ENCODE peak calls at places on chromosomes 5 and 9, in four cellular contexts. J, B, A and G are unnamed samples.

GRCh38 chr9:105198763-105199339 is 45.6 kb upstream of the SLC44A1 start:
- DNase-seq in J (no peak), B (no peak), A (no peak), G (no peak)

GRCh38 chr5:107365355-107366109 is 305.2 kb downstream of the EFNA5 start:
- DNase-seq in J (no peak), A (no peak), B (no peak), G (no peak)

GRCh38 chr5:76801159-76801802 is 17.5 kb upstream of the F2RL1 start:
- DNase-seq in B (no peak), J (no peak), A (no peak), G (no peak)

GRCh38 chr5:112551437-112552018 is 132.5 kb upstream of the EPB41L4A start:
- DNase-seq in B (peak; percentile 50), A (peak; percentile 40), J (peak; percentile 77), G (peak; percentile 12)

GRCh38 chr5:137491121-137491520 is 8.0 kb downstream of the SPOCK1 start:
- DNase-seq in A (no peak), B (no peak), J (no peak), G (no peak)

GRCh38 chr9:136002886-136003285 is 41.7 kb upstream of the UBAC1 start:
- DNase-seq in B (no peak), A (no peak), J (peak; percentile 40), G (no peak)

GRCh38 chr5:78283105-78283504 is 11.4 kb downstream of the AP3B1 start:
- DNase-seq in J (no peak), B (no peak), A (no peak), G (no peak)

GRCh38 chr5:171445910-171446516 is 26.6 kb downstream of the FGF18 start:
- DNase-seq in B (no peak), A (no peak), J (no peak), G (no peak)

GRCh38 chr5:108379722-108380530 is 2.0 kb downstream of the FBXL17 start:
- DNase-seq in A (no peak), J (no peak), B (no peak), G (no peak)

GRCh38 chr5:169798438-169798837 is 161.4 kb downstream of the DOCK2 start:
- DNase-seq in J (no peak), B (no peak), A (no peak), G (no peak)

GRCh38 chr5:160397492-160397891 is 2.4 kb downstream of the FAM200C start:
- DNase-seq in A (no peak), J (no peak), B (no peak), G (no peak)

GRCh38 chr5:39138892-39139291 is 64.7 kb upstream of the RICTOR start:
- DNase-seq in J (no peak), B (no peak), A (peak; percentile 55), G (no peak)

GRCh38 chr5:60340965-60341471 is 358.9 kb downstream of the DEPDC1B start:
- DNase-seq in J (no peak), B (no peak), A (no peak), G (no peak)

GRCh38 chr5:88785396-88786216 is 97.4 kb downstream of the MEF2C start:
- DNase-seq in J (peak; percentile 9), A (peak; percentile 91), B (no peak), G (peak; percentile 15)

GRCh38 chr9:89052470-89053097 is 61.3 kb downstream of the S1PR3 start:
- DNase-seq in J (no peak), A (no peak), B (no peak), G (no peak)

GRCh38 chr5:54580997-54581741 is 63.6 kb downstream of the SNX18 start:
- DNase-seq in J (no peak), B (no peak), A (no peak), G (no peak)

GRCh38 chr5:57626703-57627102 is 144.1 kb upstream of the ACTBL2 start:
- DNase-seq in J (no peak), B (no peak), A (no peak), G (no peak)

GRCh38 chr5:6599739-6600138 is 33.1 kb downstream of the NSUN2 start:
- DNase-seq in A (no peak), B (no peak), J (no peak), G (no peak)

GRCh38 chr9:101130089-101130488 is 101.6 kb downstream of the PLPPR1 start:
- DNase-seq in J (no peak), A (no peak), B (no peak), G (no peak)

GRCh38 chr5:143629871-143630658 is 181.9 kb upstream of the HMHB1 start:
- DNase-seq in A (no peak), J (no peak), B (no peak), G (no peak)

GRCh38 chr5:67195406-67196275 is 958 bp downstream of the CD180 start:
- DNase-seq in J (no peak), A (no peak), B (no peak), G (no peak)

GRCh38 chr5:84680908-84681307 is 296.2 kb upstream of the EDIL3 start:
- DNase-seq in A (no peak), J (no peak), B (no peak), G (no peak)

GRCh38 chr5:131630208-131630962 is 4.6 kb downstream of the RAPGEF6 start:
- DNase-seq in J (no peak), B (no peak), A (no peak), G (no peak)

GRCh38 chr9:38371495-38371894 is 21.0 kb upstream of the ALDH1B1 start:
- DNase-seq in J (peak; percentile 21), B (peak; percentile 79), A (no peak), G (peak; percentile 2)

GRCh38 chr5:180324633-180324955 is 28.5 kb downstream of the GFPT2 start:
- DNase-seq in B (no peak), A (no peak), J (no peak), G (no peak)

GRCh38 chr9:104743377-104743985 is 4.0 kb upstream of the NIPSNAP3A start:
- DNase-seq in J (peak; percentile 54), A (no peak), B (peak; percentile 76), G (peak; percentile 34)